ENCODE peak calls at places on chromosomes 13 and 19, in six cellular contexts. One of them, this sample, is unnamed.

GRCh38 chr19:13574933-13575332 is 68.7 kb upstream of the CACNA1A start:
- DNase-seq in breast epithelium: no peak
- DNase-seq in foreskin fibroblast: peak
- DNase-seq in spleen: no peak
- DNase-seq in heart right ventricle: no peak
- DNase-seq in CD4-positive, alpha-beta T cell: no peak
- DNase-seq in this sample: no peak

GRCh38 chr13:93752506-93752905 is 525.9 kb downstream of the GPC6 start:
- DNase-seq in spleen: no peak
- DNase-seq in foreskin fibroblast: no peak
- DNase-seq in CD4-positive, alpha-beta T cell: no peak
- DNase-seq in heart right ventricle: peak
- DNase-seq in breast epithelium: no peak
- DNase-seq in this sample: no peak

GRCh38 chr19:55172741-55173140 is 6.3 kb upstream of the DNAAF3 start:
- DNase-seq in spleen: no peak
- DNase-seq in CD4-positive, alpha-beta T cell: no peak
- DNase-seq in foreskin fibroblast: peak
- DNase-seq in breast epithelium: no peak
- DNase-seq in heart right ventricle: no peak
- DNase-seq in this sample: no peak

GRCh38 chr13:33740134-33740538 is 77.8 kb upstream of the RFC3 start:
- DNase-seq in foreskin fibroblast: peak
- DNase-seq in CD4-positive, alpha-beta T cell: no peak
- DNase-seq in heart right ventricle: no peak
- DNase-seq in breast epithelium: no peak
- DNase-seq in spleen: no peak
- DNase-seq in this sample: no peak

GRCh38 chr13:113565526-113566226 is 18.9 kb upstream of the TFDP1 start:
- DNase-seq in spleen: peak
- DNase-seq in breast epithelium: peak
- DNase-seq in heart right ventricle: no peak
- DNase-seq in foreskin fibroblast: no peak
- DNase-seq in CD4-positive, alpha-beta T cell: no peak
- DNase-seq in this sample: no peak

GRCh38 chr19:31448221-31448657 is 99.0 kb upstream of the TSHZ3 start:
- DNase-seq in heart right ventricle: peak
- DNase-seq in breast epithelium: no peak
- DNase-seq in CD4-positive, alpha-beta T cell: no peak
- DNase-seq in foreskin fibroblast: peak
- DNase-seq in spleen: no peak
- DNase-seq in this sample: no peak

GRCh38 chr13:113629814-113630213 is 28.2 kb downstream of the ATP4B start:
- DNase-seq in foreskin fibroblast: no peak
- DNase-seq in heart right ventricle: peak
- DNase-seq in spleen: peak
- DNase-seq in CD4-positive, alpha-beta T cell: no peak
- DNase-seq in breast epithelium: peak
- DNase-seq in this sample: no peak

GRCh38 chr13:19862511-19863313 is 737 bp downstream of the ZMYM5 start:
- DNase-seq in breast epithelium: no peak
- DNase-seq in CD4-positive, alpha-beta T cell: peak
- DNase-seq in heart right ventricle: peak
- DNase-seq in spleen: peak
- DNase-seq in foreskin fibroblast: peak
- DNase-seq in this sample: peak

GRCh38 chr19:31548941-31549340 is 199.7 kb upstream of the TSHZ3 start:
- DNase-seq in spleen: no peak
- DNase-seq in foreskin fibroblast: peak
- DNase-seq in breast epithelium: no peak
- DNase-seq in CD4-positive, alpha-beta T cell: no peak
- DNase-seq in heart right ventricle: peak
- DNase-seq in this sample: no peak

GRCh38 chr19:50513746-50514345 is at the start of gene ASPDH:
- DNase-seq in CD4-positive, alpha-beta T cell: no peak
- DNase-seq in breast epithelium: no peak
- DNase-seq in spleen: peak
- DNase-seq in heart right ventricle: no peak
- DNase-seq in foreskin fibroblast: no peak
- DNase-seq in this sample: no peak

GRCh38 chr13:51243832-51244231 is 21.6 kb downstream of the FAM124A start:
- DNase-seq in foreskin fibroblast: no peak
- DNase-seq in spleen: no peak
- DNase-seq in CD4-positive, alpha-beta T cell: no peak
- DNase-seq in heart right ventricle: no peak
- DNase-seq in breast epithelium: no peak
- DNase-seq in this sample: no peak
- TF ChIP-seq CTCF in foreskin fibroblast: no peak
- TF ChIP-seq CTCF in spleen: no peak
- TF ChIP-seq CTCF in CD4-positive, alpha-beta T cell: no peak
- TF ChIP-seq CTCF in heart right ventricle: no peak
- TF ChIP-seq CTCF in breast epithelium: no peak
- TF ChIP-seq CTCF in this sample: no peak

GRCh38 chr19:18940791-18941627 is at the start of gene HOMER3:
- DNase-seq in foreskin fibroblast: peak
- DNase-seq in spleen: peak
- DNase-seq in CD4-positive, alpha-beta T cell: peak
- DNase-seq in heart right ventricle: peak
- DNase-seq in breast epithelium: peak
- DNase-seq in this sample: peak
- TF ChIP-seq CTCF in foreskin fibroblast: no peak
- TF ChIP-seq CTCF in spleen: peak
- TF ChIP-seq CTCF in CD4-positive, alpha-beta T cell: peak
- TF ChIP-seq CTCF in heart right ventricle: no peak
- TF ChIP-seq CTCF in breast epithelium: peak
- TF ChIP-seq CTCF in this sample: no peak

GRCh38 chr13:88154001-88154400 is 482.8 kb downstream of the SLITRK5 start:
- DNase-seq in CD4-positive, alpha-beta T cell: no peak
- DNase-seq in breast epithelium: no peak
- DNase-seq in heart right ventricle: no peak
- DNase-seq in spleen: no peak
- DNase-seq in foreskin fibroblast: no peak
- DNase-seq in this sample: no peak
- TF ChIP-seq CTCF in CD4-positive, alpha-beta T cell: no peak
- TF ChIP-seq CTCF in breast epithelium: no peak
- TF ChIP-seq CTCF in heart right ventricle: no peak
- TF ChIP-seq CTCF in spleen: no peak
- TF ChIP-seq CTCF in foreskin fibroblast: no peak
- TF ChIP-seq CTCF in this sample: no peak

DNA sequence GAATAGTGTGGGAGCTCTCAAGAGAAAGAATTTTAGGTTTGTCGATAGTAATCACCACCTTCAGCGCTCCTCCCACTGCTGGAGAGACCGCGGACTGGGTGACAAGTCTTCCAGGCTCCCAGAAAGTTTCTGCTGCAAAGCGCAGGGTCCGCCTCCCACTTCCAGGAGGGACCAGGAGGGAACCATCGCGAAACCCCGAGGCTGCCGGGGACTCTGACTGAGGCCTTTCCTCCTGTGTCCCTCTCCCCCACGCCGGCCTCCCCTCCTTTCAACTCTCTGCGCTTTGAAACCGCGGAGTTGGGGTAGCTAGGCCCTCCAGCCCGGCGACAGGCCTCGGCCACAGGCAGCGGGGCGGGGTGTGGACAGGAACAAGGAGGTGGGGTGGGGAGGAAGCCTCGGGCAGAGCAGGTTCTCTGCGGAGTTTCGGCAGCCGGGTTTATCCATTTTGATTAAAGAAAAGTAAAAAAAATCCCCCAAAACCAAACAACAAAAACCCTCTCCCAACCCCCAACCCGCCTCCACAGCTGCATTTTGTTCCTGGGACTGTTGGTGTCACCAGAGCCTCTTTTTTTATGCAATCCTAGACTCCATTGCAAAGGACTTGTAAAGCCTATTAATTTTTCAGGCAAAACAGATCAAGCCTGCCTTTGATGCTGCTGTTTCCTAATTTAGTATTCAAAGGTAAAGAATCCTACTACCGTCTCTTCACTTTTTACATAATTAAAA is 157.2 kb downstream of the TM9SF2 start:
- DNase-seq in heart right ventricle: peak
- DNase-seq in spleen: peak
- DNase-seq in CD4-positive, alpha-beta T cell: peak
- DNase-seq in foreskin fibroblast: peak
- DNase-seq in breast epithelium: peak
- DNase-seq in this sample: peak
- TF ChIP-seq CTCF in heart right ventricle: peak
- TF ChIP-seq CTCF in spleen: peak
- TF ChIP-seq CTCF in CD4-positive, alpha-beta T cell: peak
- TF ChIP-seq CTCF in foreskin fibroblast: peak
- TF ChIP-seq CTCF in breast epithelium: no peak
- TF ChIP-seq CTCF in this sample: no peak

This sample was measured in natural killer cell.